ENCODE peak calls at places on chromosomes 5 and 9, in four cellular contexts. G is K562, S is GM12878, Y is HL-60. L is an unnamed sample.

GRCh38 chr5:124289122-124289521 is 457.3 kb downstream of the ZNF608 start:
- DNase-seq in Y (no peak), S (no peak), G (no peak), L (no peak)

GRCh38 chr9:33375238-33375840 is 27.0 kb downstream of the AQP7 start:
- DNase-seq in Y (no peak), S (no peak), G (no peak), L (no peak)

GRCh38 chr5:169265888-169266287 is 35.1 kb downstream of the SLIT3 start:
- DNase-seq in Y (no peak), G (peak; percentile 38), S (no peak), L (no peak)

GRCh38 chr9:132019702-132020101 is 60.0 kb downstream of the MED27 start:
- DNase-seq in S (no peak), G (no peak), Y (no peak), L (no peak)

GRCh38 chr9:123370108-123370507 is 14.1 kb downstream of the CRB2 start:
- DNase-seq in S (no peak), Y (no peak), G (no peak), L (no peak)

GRCh38 chr5:63553069-63553468 is 409.2 kb downstream of the HTR1A start:
- DNase-seq in G (no peak), Y (no peak), S (no peak), L (no peak)

GRCh38 chr9:89677696-89678393 is 73.0 kb downstream of the GADD45G start:
- DNase-seq in S (no peak), Y (no peak), G (no peak), L (no peak)

GRCh38 chr9:89425921-89426388 is 72.0 kb downstream of the SEMA4D start:
- DNase-seq in S (no peak), Y (no peak), G (no peak), L (no peak)

GRCh38 chr5:125408582-125409069 is 662.2 kb upstream of the ZNF608 start:
- DNase-seq in Y (no peak), G (no peak), S (no peak), L (no peak)

GRCh38 chr5:36575367-36575781 is 31.0 kb upstream of the SLC1A3 start:
- DNase-seq in Y (no peak), S (no peak), G (no peak), L (no peak)

GRCh38 chr5:89064691-89065207 is 181.8 kb upstream of the MEF2C start:
- DNase-seq in S (no peak), Y (no peak), G (no peak), L (no peak)

GRCh38 chr5:31823477-31823876 is 184.5 kb downstream of the PDZD2 start:
- DNase-seq in S (no peak), Y (no peak), G (no peak), L (no peak)

GRCh38 chr5:31815394-31815793 is 176.5 kb downstream of the PDZD2 start:
- DNase-seq in G (no peak), S (no peak), Y (no peak), L (no peak)

GRCh38 chr5:31825775-31826068 is 186.8 kb downstream of the PDZD2 start:
- DNase-seq in Y (no peak), S (peak; percentile 8), G (no peak), L (no peak)

GRCh38 chr5:31824886-31825774 is 186.2 kb downstream of the PDZD2 start:
- DNase-seq in Y (no peak), G (no peak), S (no peak), L (no peak)

GRCh38 chr5:31819926-31820516 is 181.1 kb downstream of the PDZD2 start:
- DNase-seq in G (no peak), S (no peak), Y (no peak), L (no peak)
- TF ChIP-seq SPI1 in G (no peak), S (no peak), Y (no peak), L (no peak)

DNA sequence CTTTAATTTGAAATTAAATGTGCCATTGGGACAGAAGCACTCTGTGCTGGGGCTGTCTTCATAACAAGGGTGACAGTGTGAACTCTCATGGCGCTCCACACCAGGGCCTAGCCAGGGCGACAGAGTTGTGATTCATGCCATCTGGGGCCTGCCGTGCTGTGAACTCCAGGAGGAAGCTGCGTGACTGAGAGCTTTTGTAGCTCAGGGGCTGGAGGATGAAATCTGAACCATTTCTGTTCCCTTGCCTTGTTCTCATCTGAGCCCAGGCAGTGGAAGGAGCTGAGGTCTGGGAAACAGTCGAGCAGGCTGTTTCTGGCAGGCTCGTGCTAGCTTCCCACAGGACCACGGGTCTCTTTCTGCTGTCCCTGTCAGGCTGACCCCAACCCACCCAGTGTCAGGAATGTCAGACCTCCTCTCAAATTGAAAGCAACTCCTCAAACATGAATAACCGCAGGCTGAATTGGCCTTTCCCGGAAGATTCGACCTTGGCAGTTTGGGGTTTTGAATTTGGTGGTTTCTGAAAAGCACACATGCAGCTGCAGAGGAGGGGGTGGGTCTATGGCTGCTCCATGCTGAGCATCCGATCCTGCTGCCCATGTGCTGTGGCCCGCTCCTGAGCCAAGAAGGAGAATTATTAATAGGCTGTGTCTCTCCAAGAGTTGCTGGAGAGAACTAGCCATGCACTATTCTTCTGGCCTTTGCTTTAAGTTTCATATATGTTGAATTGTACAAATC is 69.2 kb upstream of the RPS23 start:
- DNase-seq in S (no peak), Y (no peak), G (no peak), L (no peak)
- TF ChIP-seq SPI1 in S (no peak), Y (no peak), G (no peak), L (no peak)

GRCh38 chr5:149310488-149310887 is 34.8 kb upstream of the GRPEL2 start:
- DNase-seq in G (no peak), S (no peak), Y (no peak), L (no peak)

GRCh38 chr5:149313151-149313841 is 32.0 kb upstream of the GRPEL2 start:
- DNase-seq in G (no peak), Y (no peak), S (no peak), L (no peak)

GRCh38 chr5:149309354-149309753 is 35.9 kb upstream of the GRPEL2 start:
- DNase-seq in G (no peak), Y (no peak), S (no peak), L (no peak)

GRCh38 chr5:149314571-149315111 is 30.7 kb upstream of the GRPEL2 start:
- DNase-seq in G (no peak), S (no peak), Y (no peak), L (no peak)

GRCh38 chr5:149310947-149311675 is 34.2 kb upstream of the GRPEL2 start:
- DNase-seq in S (no peak), G (no peak), Y (no peak), L (no peak)
- TF ChIP-seq SPI1 in S (no peak), G (no peak), Y (no peak), L (no peak)

GRCh38 chr5:15248731-15249130 is 251.2 kb upstream of the FBXL7 start:
- DNase-seq in S (no peak), G (no peak), Y (no peak), L (no peak)
- TF ChIP-seq SPI1 in S (no peak), G (no peak), Y (no peak), L (no peak)

GRCh38 chr5:11075010-11075860 is 314.2 kb upstream of the DAP start:
- DNase-seq in G (no peak), Y (no peak), S (no peak), L (no peak)

GRCh38 chr5:11069041-11069440 is 308.0 kb upstream of the DAP start:
- DNase-seq in Y (no peak), S (no peak), G (no peak), L (no peak)

GRCh38 chr5:11076945-11077613 is 316.0 kb upstream of the DAP start:
- DNase-seq in S (no peak), Y (no peak), G (no peak), L (no peak)

DNA sequence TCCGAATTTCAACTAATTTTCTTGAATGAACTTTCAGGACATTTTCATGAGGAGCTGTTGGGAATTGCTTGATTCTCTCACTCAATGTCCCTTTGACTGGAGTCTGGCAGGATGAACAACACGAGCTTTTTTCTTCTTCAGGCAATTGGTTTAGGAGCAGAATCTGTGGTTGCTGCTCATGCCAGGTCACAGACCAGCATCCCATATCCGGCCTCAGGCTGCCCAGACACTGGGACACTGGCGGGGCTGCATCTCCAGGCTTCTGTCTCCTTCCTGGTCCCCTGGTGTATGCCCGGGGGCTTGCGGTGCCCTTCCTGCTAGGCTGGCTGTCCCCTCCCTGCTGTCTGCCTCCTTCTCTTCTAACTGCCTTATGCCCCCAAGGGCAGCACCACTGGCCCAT is 311.5 kb upstream of the DAP start:
- DNase-seq in Y (no peak), S (no peak), G (no peak), L (no peak)
- TF ChIP-seq SPI1 in Y (no peak), S (no peak), G (no peak), L (no peak)

GRCh38 chr9:119368179-119368578 is 1.1 kb downstream of the BRINP1 start:
- DNase-seq in G (no peak), Y (no peak), S (no peak), L (no peak)

GRCh38 chr9:119372951-119373350 is 3.7 kb upstream of the BRINP1 start:
- DNase-seq in S (no peak), G (no peak), Y (no peak), L (no peak)

GRCh38 chr9:119369670-119370366 is 583 bp upstream of the BRINP1 start:
- DNase-seq in G (no peak), Y (no peak), S (no peak), L (no peak)

GRCh38 chr9:119368681-119369581 is at the start of gene BRINP1:
- DNase-seq in G (no peak), Y (no peak), S (no peak), L (no peak)

DNA sequence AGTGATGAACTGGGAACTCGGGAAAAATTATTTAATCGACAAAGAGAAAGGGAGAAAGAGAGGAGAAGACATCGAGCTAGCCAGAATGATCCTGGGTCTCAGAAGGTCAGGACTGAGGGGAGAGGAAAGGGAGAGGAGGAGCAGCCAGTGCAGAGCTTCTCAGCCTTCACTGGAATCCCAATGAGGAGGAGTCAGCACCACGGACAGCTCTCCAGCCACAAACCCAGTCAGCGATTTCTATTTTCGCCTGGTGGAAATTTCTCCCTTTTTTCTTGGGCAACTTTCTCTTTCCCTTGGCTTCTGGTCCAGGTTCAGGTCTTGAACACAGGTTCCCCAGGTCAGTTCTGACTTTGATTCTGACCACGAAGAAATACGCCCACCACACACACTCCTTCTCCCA is 1.6 kb upstream of the BRINP1 start:
- DNase-seq in G (peak; percentile 16), Y (no peak), S (no peak), L (peak; percentile 28)
- TF ChIP-seq SPI1 in G (no peak), Y (no peak), S (no peak), L (no peak)

GRCh38 chr9:127963359-127964064 is 17.3 kb downstream of the EEIG1 start:
- DNase-seq in S (no peak), G (no peak), Y (no peak), L (no peak)

GRCh38 chr9:127961613-127962150 is 19.1 kb downstream of the EEIG1 start:
- DNase-seq in Y (no peak), G (no peak), S (no peak), L (no peak)

GRCh38 chr9:127961166-127961490 is 19.7 kb downstream of the EEIG1 start:
- DNase-seq in Y (no peak), G (no peak), S (no peak), L (no peak)

GRCh38 chr9:127963041-127963358 is 17.8 kb downstream of the EEIG1 start:
- DNase-seq in G (no peak), S (no peak), Y (no peak), L (no peak)

GRCh38 chr9:127962278-127962677 is 18.5 kb downstream of the EEIG1 start:
- DNase-seq in G (no peak), Y (no peak), S (no peak), L (no peak)
- TF ChIP-seq SPI1 in G (no peak), Y (no peak), S (no peak), L (no peak)

GRCh38 chr9:118121361-118121760 is 417.2 kb downstream of the TLR4 start:
- DNase-seq in Y (no peak), G (no peak), S (no peak), L (no peak)
- TF ChIP-seq SPI1 in Y (no peak), G (no peak), S (no peak), L (no peak)

L was measured in GM12891.